ENCODE peak calls at places on chromosome 18, in seven cellular contexts. X, B, K, G, P, Y and H are unnamed samples.

GRCh38 chr18:79405781-79406575 is 10.2 kb downstream of the NFATC1 start:
- DNase-seq in X (no peak), B (peak), K (no peak), G (no peak), P (no peak), Y (no peak), H (no peak)

GRCh38 chr18:26307161-26307773 is 81.0 kb downstream of the TAF4B start:
- DNase-seq in X (no peak), B (peak), K (peak), G (peak), P (peak), Y (no peak), H (peak)

GRCh38 chr18:72502671-72503431 is 41.3 kb downstream of the CBLN2 start:
- DNase-seq in X (no peak), B (no peak), K (no peak), G (no peak), P (no peak), Y (no peak), H (peak)

GRCh38 chr18:59988098-59988706 is 88.4 kb downstream of the PMAIP1 start:
- DNase-seq in X (peak), B (no peak), K (peak), G (peak), P (peak), Y (no peak), H (peak)

GRCh38 chr18:22667616-22668422 is 250.1 kb upstream of the CTAGE1 start:
- DNase-seq in X (no peak), B (peak), K (peak), G (peak), P (no peak), Y (no peak), H (no peak)

GRCh38 chr18:79952996-79953559 is 1.6 kb upstream of the SLC66A2 start:
- DNase-seq in X (peak), B (no peak), K (no peak), G (no peak), P (no peak), Y (peak), H (no peak)

GRCh38 chr18:48412339-48412929 is 3.3 kb upstream of the ZBTB7C start:
- DNase-seq in X (peak), B (no peak), K (peak), G (no peak), P (peak), Y (no peak), H (peak)

GRCh38 chr18:30499721-30500120 is 542.8 kb downstream of the DSC3 start:
- DNase-seq in X (no peak), B (no peak), K (no peak), G (no peak), P (no peak), Y (no peak), H (no peak)

GRCh38 chr18:11518788-11519685 is 90.4 kb upstream of the SLC35G4 start:
- DNase-seq in X (peak), B (no peak), K (peak), G (peak), P (peak), Y (peak), H (peak)

GRCh38 chr18:79394438-79395307 is 1.1 kb upstream of the NFATC1 start:
- DNase-seq in X (peak), B (no peak), K (peak), G (peak), P (no peak), Y (peak), H (no peak)

GRCh38 chr18:10681581-10682367 is 155.9 kb downstream of the NAPG start:
- DNase-seq in X (no peak), B (no peak), K (no peak), G (peak), P (no peak), Y (no peak), H (no peak)

GRCh38 chr18:30999186-30999585 is 43.4 kb downstream of the DSC3 start:
- DNase-seq in X (no peak), B (no peak), K (no peak), G (no peak), P (no peak), Y (no peak), H (no peak)

GRCh38 chr18:11110509-11110908 is 38.9 kb downstream of the PIEZO2 start:
- DNase-seq in X (no peak), B (no peak), K (no peak), G (no peak), P (no peak), Y (no peak), H (no peak)

GRCh38 chr18:54671291-54671881 is 80.3 kb downstream of the DYNAP start:
- DNase-seq in X (no peak), B (no peak), K (peak), G (peak), P (peak), Y (no peak), H (peak)

GRCh38 chr18:67410671-67411070 is 105.8 kb downstream of the DSEL start:
- DNase-seq in X (no peak), B (no peak), K (no peak), G (peak), P (no peak), Y (no peak), H (no peak)

GRCh38 chr18:6376433-6377229 is 38.1 kb downstream of the L3MBTL4 start:
- DNase-seq in X (no peak), B (no peak), K (no peak), G (no peak), P (peak), Y (no peak), H (no peak)

GRCh38 chr18:4181882-4182568 is 273.1 kb downstream of the DLGAP1 start:
- DNase-seq in X (peak), B (no peak), K (peak), G (no peak), P (peak), Y (no peak), H (no peak)

GRCh38 chr18:54184836-54185235 is 39.6 kb downstream of the MBD2 start:
- DNase-seq in X (no peak), B (no peak), K (no peak), G (no peak), P (no peak), Y (no peak), H (no peak)

GRCh38 chr18:7333163-7333562 is 102.3 kb downstream of the LRRC30 start:
- DNase-seq in X (no peak), B (no peak), K (no peak), G (no peak), P (no peak), Y (no peak), H (no peak)

GRCh38 chr18:48194787-48195186 is 214.4 kb downstream of the ZBTB7C start:
- DNase-seq in X (no peak), B (no peak), K (no peak), G (no peak), P (no peak), Y (no peak), H (no peak)

GRCh38 chr18:45654677-45655076 is 39.4 kb downstream of the SLC14A2 start:
- DNase-seq in X (no peak), B (no peak), K (no peak), G (no peak), P (no peak), Y (no peak), H (no peak)

GRCh38 chr18:55416791-55417190 is 171.2 kb downstream of the TCF4 start:
- DNase-seq in X (no peak), B (no peak), K (no peak), G (no peak), P (no peak), Y (no peak), H (peak)

GRCh38 chr18:74023220-74023619 is 124.4 kb downstream of the FBXO15 start:
- DNase-seq in X (peak), B (no peak), K (no peak), G (no peak), P (no peak), Y (peak), H (no peak)

GRCh38 chr18:76445275-76445674 is 49.8 kb downstream of the ZNF516 start:
- DNase-seq in X (no peak), B (no peak), K (no peak), G (peak), P (no peak), Y (no peak), H (no peak)

GRCh38 chr18:76446321-76446720 is 48.7 kb downstream of the ZNF516 start:
- DNase-seq in X (no peak), B (no peak), K (no peak), G (no peak), P (no peak), Y (no peak), H (no peak)

GRCh38 chr18:76443519-76444435 is 51.3 kb downstream of the ZNF516 start:
- DNase-seq in X (no peak), B (no peak), K (no peak), G (no peak), P (no peak), Y (no peak), H (peak)

GRCh38 chr18:76445741-76446232 is 49.3 kb downstream of the ZNF516 start:
- DNase-seq in X (no peak), B (no peak), K (no peak), G (no peak), P (no peak), Y (no peak), H (peak)

GRCh38 chr18:76444436-76445105 is 50.5 kb downstream of the ZNF516 start:
- DNase-seq in X (no peak), B (no peak), K (no peak), G (no peak), P (no peak), Y (no peak), H (no peak)
- TF ChIP-seq USF2 in X (no peak), B (no peak), K (no peak), G (no peak), P (no peak), Y (no peak), H (no peak)

DNA sequence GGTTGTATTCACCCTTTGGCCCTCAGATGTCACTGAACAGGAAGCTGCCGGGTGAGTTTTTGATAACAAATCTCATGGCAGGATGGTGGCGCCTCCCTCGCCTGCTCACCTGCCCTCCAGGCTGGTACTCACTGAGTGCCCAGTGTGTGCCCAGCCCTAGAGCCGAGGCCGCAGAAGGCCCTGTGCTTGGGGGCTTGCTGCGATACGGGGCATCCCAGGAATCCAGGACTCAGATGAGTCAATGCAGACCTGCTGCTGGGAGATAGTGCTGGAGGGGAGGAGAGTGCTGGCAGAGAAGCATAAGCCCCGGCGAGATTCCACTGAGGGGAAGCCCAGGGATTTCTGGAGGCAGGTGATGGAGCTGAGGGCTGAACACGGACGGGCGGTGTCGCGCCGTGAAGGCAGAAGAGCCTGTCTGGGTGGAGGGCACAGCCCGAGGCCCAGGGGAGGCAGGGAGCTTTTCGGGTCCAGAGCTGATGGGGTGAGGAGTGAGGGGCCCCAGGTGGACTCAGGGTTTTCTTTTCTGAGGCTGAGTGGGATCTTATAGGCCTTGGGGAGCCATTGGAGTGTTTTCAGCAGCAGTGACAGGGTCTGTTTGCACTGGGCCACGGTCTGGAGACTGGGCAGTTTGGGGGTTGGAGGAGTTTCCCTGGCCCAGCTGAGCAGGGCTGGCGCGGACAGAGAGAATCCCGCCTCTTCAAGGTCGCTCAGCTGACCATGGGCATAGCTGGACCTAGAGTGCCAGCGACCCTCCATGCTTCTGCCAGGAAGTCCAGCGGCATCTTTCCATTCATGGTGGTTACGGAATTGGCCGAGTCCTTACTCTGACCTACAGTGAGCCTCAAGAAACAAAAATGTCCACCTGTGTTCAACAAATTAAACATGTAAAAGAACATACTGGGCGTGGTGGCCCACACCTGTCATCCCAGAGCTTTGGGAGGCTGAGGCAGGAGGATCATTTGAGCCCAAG is 35.5 kb downstream of the LDLRAD4 start:
- DNase-seq in X (no peak), B (no peak), K (no peak), G (no peak), P (no peak), Y (no peak), H (peak)
- TF ChIP-seq USF2 in X (no peak), B (no peak), K (no peak), G (no peak), P (no peak), Y (no peak), H (no peak)

GRCh38 chr18:35464731-35465728 is 32.7 kb downstream of the INO80C start:
- DNase-seq in X (no peak), B (no peak), K (no peak), G (no peak), P (no peak), Y (no peak), H (no peak)
- TF ChIP-seq USF2 in X (no peak), B (no peak), K (no peak), G (no peak), P (no peak), Y (no peak), H (no peak)

GRCh38 chr18:49814147-49814499 is 790 bp upstream of the ACAA2 start:
- DNase-seq in X (peak), B (no peak), K (peak), G (peak), P (peak), Y (no peak), H (peak)

GRCh38 chr18:49812321-49813070 is 837 bp downstream of the ACAA2 start:
- DNase-seq in X (no peak), B (no peak), K (no peak), G (peak), P (no peak), Y (no peak), H (peak)

GRCh38 chr18:49811151-49811938 is 2.0 kb downstream of the ACAA2 start:
- DNase-seq in X (no peak), B (no peak), K (no peak), G (no peak), P (no peak), Y (no peak), H (peak)

GRCh38 chr18:49813321-49814146 is at the start of gene ACAA2:
- DNase-seq in X (peak), B (peak), K (peak), G (peak), P (peak), Y (peak), H (peak)

DNA sequence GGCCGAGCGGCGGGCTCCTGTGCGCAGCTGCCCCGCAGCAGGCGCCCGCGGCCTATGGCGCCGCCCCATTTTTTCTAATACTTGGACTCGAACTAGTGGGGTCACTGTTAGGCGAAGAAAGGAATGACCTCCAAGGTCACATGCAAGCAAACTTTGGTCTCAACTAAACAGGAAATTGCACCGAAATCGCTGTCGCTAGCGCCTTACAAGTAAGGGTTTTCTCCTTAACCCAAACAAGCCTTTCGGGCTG is 337 bp downstream of the ACAA2 start:
- DNase-seq in X (peak), B (no peak), K (peak), G (peak), P (peak), Y (no peak), H (no peak)
- TF ChIP-seq USF2 in X (no peak), B (no peak), K (no peak), G (no peak), P (no peak), Y (no peak), H (no peak)